ENCODE peak calls at places on chromosomes 1 and 21, in four cellular contexts. U is H1; I is foreskin melanocyte; P is activated CD4-positive, alpha-beta T cell treated with anti-CD3 and anti-CD28 coated beads for 48 hours. C is an unnamed sample.
A peak's percentile ranks its signal among the peaks of the same experiment; 100 is the strongest.

GRCh38 chr1:24047101-24047459 is 64.9 kb downstream of the MYOM3 start:
- DNase-seq in U (no peak), I (no peak), P (no peak), C (no peak)

GRCh38 chr1:184892116-184892515 is 82.2 kb downstream of the NIBAN1 start:
- DNase-seq in U (no peak), I (no peak), P (peak; percentile 13), C (no peak)

GRCh38 chr1:172375227-172375631 is 45.3 kb upstream of the C1orf105 start:
- DNase-seq in U (no peak), I (peak; percentile 52), P (no peak), C (no peak)

GRCh38 chr1:20109223-20109856 is 10.0 kb downstream of the PLA2G2D start:
- DNase-seq in U (no peak), I (no peak), P (peak; percentile 8), C (no peak)

GRCh38 chr21:35988396-35989140 is 71.8 kb downstream of the SETD4 start:
- DNase-seq in U (no peak), I (peak; percentile 38), P (no peak), C (no peak)

GRCh38 chr21:42545745-42546144 is 32.1 kb downstream of the SLC37A1 start:
- DNase-seq in U (no peak), I (no peak), P (no peak), C (no peak)

GRCh38 chr1:37807555-37808368 is at the start of the genes C1orf122 and YRDC:
- DNase-seq in U (peak; percentile 93), I (peak; percentile 86), P (peak; percentile 96), C (peak; percentile 72)

GRCh38 chr1:79079770-79080169 is 73.2 kb upstream of the ADGRL4 start:
- DNase-seq in U (no peak), I (peak; percentile 75), P (no peak), C (peak; percentile 16)

GRCh38 chr1:152505083-152505482 is 5.5 kb upstream of the LCE5A start:
- DNase-seq in U (no peak), I (no peak), P (no peak), C (no peak)

GRCh38 chr1:226915672-226915995 is 24.5 kb upstream of the COQ8A start:
- DNase-seq in U (no peak), I (no peak), P (no peak), C (no peak)

GRCh38 chr1:9417695-9418094 is 121.6 kb upstream of the SLC25A33 start:
- DNase-seq in U (no peak), I (no peak), P (peak; percentile 36), C (no peak)

GRCh38 chr1:27622828-27623227 is 12.2 kb downstream of the FGR start:
- DNase-seq in U (no peak), I (no peak), P (no peak), C (no peak)

GRCh38 chr1:109621402-109622101 is 1.9 kb downstream of the AMPD2 start:
- DNase-seq in U (no peak), I (no peak), P (peak; percentile 43), C (no peak)

GRCh38 chr1:87252406-87252805 is 76.3 kb upstream of the LMO4 start:
- DNase-seq in U (no peak), I (no peak), P (no peak), C (no peak)

GRCh38 chr1:161726631-161727342 is 5.4 kb downstream of the FCRLB start:
- DNase-seq in U (peak; percentile 85), I (peak; percentile 81), P (peak; percentile 63), C (no peak)

GRCh38 chr1:157170677-157171515 is 32.7 kb upstream of the ETV3 start:
- DNase-seq in U (peak; percentile 91), I (no peak), P (peak; percentile 73), C (no peak)

GRCh38 chr1:41333146-41333784 is 28.0 kb upstream of the FOXO6 start:
- DNase-seq in U (peak; percentile 23), I (no peak), P (peak; percentile 55), C (no peak)

GRCh38 chr1:207810606-207811295 is 58.9 kb downstream of the CD46 start:
- DNase-seq in U (peak; percentile 29), I (no peak), P (no peak), C (no peak)

GRCh38 chr1:169321539-169321938 is 46.1 kb downstream of the NME7 start:
- DNase-seq in U (no peak), I (no peak), P (no peak), C (no peak)